ENCODE peak calls at places on chromosomes 2 and 18, in ten cellular contexts. T is hippocampal formation; H is stimulated activated CD4-positive, alpha-beta T cell treated with anti-CD3 and anti-CD28 coated beads, Interleukin-12 subunit alpha, Interleukin-12 subunit beta, amount 100 ng/mL, for 4 hours; C is AG08396; B is GOT3; N is GM23338; J is G401; G is NCI-H2029; I is HCEC 1CT; X is MCF 10A. M is an unnamed sample.

GRCh38 chr2:110866036-110866435 is 133.7 kb downstream of the ACOXL start:
- DNase-seq in J (no peak), C (no peak), G (no peak), B (no peak), N (no peak), X (no peak), H (no peak), T (no peak), I (no peak), M (no peak)

GRCh38 chr2:158969717-158970521 is 1.5 kb downstream of the TANC1 start:
- DNase-seq in G (no peak), C (peak; percentile 29), H (no peak), T (peak; percentile 48), B (no peak), I (no peak), X (peak; percentile 48), J (peak; percentile 54), N (peak; percentile 73), M (peak; percentile 24)

GRCh38 chr18:43314931-43315330 is 37.6 kb upstream of the SYT4 start:
- DNase-seq in X (no peak), N (no peak), H (no peak), B (no peak), G (no peak), T (no peak), J (no peak), I (peak; percentile 4), C (no peak), M (no peak)

GRCh38 chr2:20304411-20304810 is 46.2 kb downstream of the PUM2 start:
- DNase-seq in T (no peak), I (peak; percentile 77), N (no peak), J (no peak), B (no peak), G (no peak), H (no peak), C (peak; percentile 10), X (no peak), M (no peak)

GRCh38 chr2:235668782-235669181 is 174.9 kb downstream of the AGAP1 start:
- DNase-seq in B (no peak), T (no peak), H (no peak), G (no peak), I (no peak), X (no peak), J (no peak), N (no peak), C (no peak), M (no peak)

GRCh38 chr2:113964436-113964835 is 74.5 kb downstream of the ACTR3 start:
- DNase-seq in H (no peak), I (no peak), N (no peak), C (no peak), G (no peak), X (no peak), J (no peak), T (no peak), B (no peak), M (no peak)

GRCh38 chr2:218860950-218861381 is 1.4 kb downstream of the WNT6 start:
- DNase-seq in H (no peak), B (no peak), J (peak; percentile 38), X (no peak), N (peak; percentile 97), C (no peak), T (no peak), G (no peak), I (peak; percentile 48), M (no peak)

GRCh38 chr2:218396688-218397501 is 2.8 kb upstream of the CTDSP1 start:
- DNase-seq in G (peak; percentile 93), N (peak; percentile 47), I (peak; percentile 62), J (no peak), B (no peak), C (no peak), X (peak; percentile 63), H (peak; percentile 44), T (peak; percentile 74), M (peak; percentile 66)

GRCh38 chr2:197191177-197191947 is 119.2 kb downstream of the ANKRD44 start:
- DNase-seq in H (no peak), I (peak; percentile 12), N (peak; percentile 71), B (no peak), X (peak; percentile 61), T (no peak), C (no peak), J (peak; percentile 70), G (peak; percentile 63), M (no peak)

GRCh38 chr18:13191779-13192178 is 26.8 kb upstream of the LDLRAD4 start:
- DNase-seq in H (no peak), T (no peak), X (no peak), G (no peak), C (no peak), B (no peak), I (no peak), N (peak; percentile 39), J (no peak), M (no peak)

M was measured in substantia nigra.